ENCODE peak calls at places on chromosomes 13 and 19, in seven cellular contexts. One of them, this sample, is unnamed.

GRCh38 chr13:97226013-97226412 is 3.9 kb downstream of the MBNL2 start:
- DNase-seq in RWPE1: no peak
- DNase-seq in activated B cell treated with CpG ODN at 0.5 μM for 24 hours: no peak
- DNase-seq in OCI-LY7: peak; percentile 11
- DNase-seq in bronchial epithelial cell: no peak
- DNase-seq in Peyer's patch: no peak
- DNase-seq in lower leg skin: no peak
- DNase-seq in this sample: no peak

GRCh38 chr13:76632388-76633044 is 253.7 kb downstream of the KCTD12 start:
- DNase-seq in bronchial epithelial cell: no peak
- DNase-seq in activated B cell treated with CpG ODN at 0.5 μM for 24 hours: no peak
- DNase-seq in lower leg skin: no peak
- DNase-seq in Peyer's patch: no peak
- DNase-seq in OCI-LY7: no peak
- DNase-seq in RWPE1: no peak
- DNase-seq in this sample: no peak

GRCh38 chr13:61128850-61129645 is 286.6 kb downstream of the PCDH20 start:
- DNase-seq in lower leg skin: no peak
- DNase-seq in OCI-LY7: no peak
- DNase-seq in RWPE1: no peak
- DNase-seq in Peyer's patch: no peak
- DNase-seq in activated B cell treated with CpG ODN at 0.5 μM for 24 hours: no peak
- DNase-seq in bronchial epithelial cell: peak; percentile 13
- DNase-seq in this sample: no peak

GRCh38 chr13:19601749-19602725 is 31.4 kb upstream of the MPHOSPH8 start:
- DNase-seq in bronchial epithelial cell: no peak
- DNase-seq in Peyer's patch: peak; percentile 48
- DNase-seq in RWPE1: peak; percentile 42
- DNase-seq in OCI-LY7: no peak
- DNase-seq in lower leg skin: no peak
- DNase-seq in activated B cell treated with CpG ODN at 0.5 μM for 24 hours: peak; percentile 28
- DNase-seq in this sample: no peak

GRCh38 chr13:77265336-77265735 is 61.6 kb downstream of the MYCBP2 start:
- DNase-seq in Peyer's patch: no peak
- DNase-seq in OCI-LY7: no peak
- DNase-seq in bronchial epithelial cell: no peak
- DNase-seq in lower leg skin: no peak
- DNase-seq in RWPE1: no peak
- DNase-seq in activated B cell treated with CpG ODN at 0.5 μM for 24 hours: no peak
- DNase-seq in this sample: no peak

GRCh38 chr13:37923236-37923635 is 53.7 kb upstream of the TRPC4 start:
- DNase-seq in OCI-LY7: no peak
- DNase-seq in activated B cell treated with CpG ODN at 0.5 μM for 24 hours: no peak
- DNase-seq in bronchial epithelial cell: no peak
- DNase-seq in lower leg skin: no peak
- DNase-seq in RWPE1: no peak
- DNase-seq in Peyer's patch: no peak
- DNase-seq in this sample: no peak

GRCh38 chr19:6091771-6092291 is 18.5 kb downstream of the RFX2 start:
- DNase-seq in Peyer's patch: no peak
- DNase-seq in activated B cell treated with CpG ODN at 0.5 μM for 24 hours: no peak
- DNase-seq in bronchial epithelial cell: no peak
- DNase-seq in RWPE1: no peak
- DNase-seq in OCI-LY7: no peak
- DNase-seq in lower leg skin: no peak
- DNase-seq in this sample: peak; percentile 17

GRCh38 chr19:1258707-1259205 is 10.4 kb downstream of the MIDN start:
- DNase-seq in lower leg skin: no peak
- DNase-seq in activated B cell treated with CpG ODN at 0.5 μM for 24 hours: no peak
- DNase-seq in OCI-LY7: peak; percentile 46
- DNase-seq in Peyer's patch: no peak
- DNase-seq in RWPE1: no peak
- DNase-seq in bronchial epithelial cell: peak; percentile 29
- DNase-seq in this sample: peak; percentile 30

GRCh38 chr19:53553865-53554791 is 16.2 kb downstream of the ZNF331 start:
- DNase-seq in activated B cell treated with CpG ODN at 0.5 μM for 24 hours: peak; percentile 82
- DNase-seq in OCI-LY7: no peak
- DNase-seq in lower leg skin: peak; percentile 74
- DNase-seq in RWPE1: peak; percentile 71
- DNase-seq in Peyer's patch: peak; percentile 94
- DNase-seq in bronchial epithelial cell: peak; percentile 70
- DNase-seq in this sample: peak; percentile 72

GRCh38 chr13:98222081-98222554 is 45.0 kb upstream of the RNF113B start:
- DNase-seq in Peyer's patch: no peak
- DNase-seq in lower leg skin: no peak
- DNase-seq in RWPE1: no peak
- DNase-seq in bronchial epithelial cell: peak; percentile 28
- DNase-seq in OCI-LY7: no peak
- DNase-seq in activated B cell treated with CpG ODN at 0.5 μM for 24 hours: no peak
- DNase-seq in this sample: peak; percentile 34

GRCh38 chr19:41479757-41480191 is 36.8 kb downstream of the ERICH4 start:
- DNase-seq in lower leg skin: no peak
- DNase-seq in OCI-LY7: no peak
- DNase-seq in RWPE1: no peak
- DNase-seq in activated B cell treated with CpG ODN at 0.5 μM for 24 hours: no peak
- DNase-seq in bronchial epithelial cell: peak; percentile 28
- DNase-seq in Peyer's patch: no peak
- DNase-seq in this sample: no peak

GRCh38 chr13:43159007-43159406 is 135.6 kb downstream of the DNAJC15 start:
- DNase-seq in activated B cell treated with CpG ODN at 0.5 μM for 24 hours: no peak
- DNase-seq in bronchial epithelial cell: peak; percentile 31
- DNase-seq in lower leg skin: no peak
- DNase-seq in OCI-LY7: no peak
- DNase-seq in RWPE1: peak; percentile 12
- DNase-seq in Peyer's patch: no peak
- DNase-seq in this sample: peak; percentile 60

GRCh38 chr13:99174533-99175100 is 26.0 kb upstream of the UBAC2 start:
- DNase-seq in OCI-LY7: no peak
- DNase-seq in lower leg skin: no peak
- DNase-seq in bronchial epithelial cell: no peak
- DNase-seq in RWPE1: no peak
- DNase-seq in activated B cell treated with CpG ODN at 0.5 μM for 24 hours: no peak
- DNase-seq in Peyer's patch: no peak
- DNase-seq in this sample: no peak

GRCh38 chr19:18274776-18275356 is 614 bp upstream of the IQCN start:
- DNase-seq in OCI-LY7: no peak
- DNase-seq in activated B cell treated with CpG ODN at 0.5 μM for 24 hours: no peak
- DNase-seq in lower leg skin: peak; percentile 77
- DNase-seq in bronchial epithelial cell: peak; percentile 72
- DNase-seq in Peyer's patch: peak; percentile 92
- DNase-seq in RWPE1: peak; percentile 78
- DNase-seq in this sample: peak; percentile 89
- TF ChIP-seq CTCF in OCI-LY7: no peak
- TF ChIP-seq CTCF in activated B cell treated with CpG ODN at 0.5 μM for 24 hours: no peak
- TF ChIP-seq CTCF in lower leg skin: no peak
- TF ChIP-seq CTCF in bronchial epithelial cell: no peak
- TF ChIP-seq CTCF in Peyer's patch: peak; percentile 26
- TF ChIP-seq CTCF in RWPE1: no peak
- TF ChIP-seq CTCF in this sample: peak; percentile 17

GRCh38 chr13:107124730-107125129 is 556.8 kb upstream of the ARGLU1 start:
- DNase-seq in OCI-LY7: no peak
- DNase-seq in RWPE1: no peak
- DNase-seq in Peyer's patch: no peak
- DNase-seq in lower leg skin: no peak
- DNase-seq in bronchial epithelial cell: no peak
- DNase-seq in activated B cell treated with CpG ODN at 0.5 μM for 24 hours: no peak
- DNase-seq in this sample: no peak

GRCh38 chr13:107121793-107122192 is 553.9 kb upstream of the ARGLU1 start:
- DNase-seq in bronchial epithelial cell: no peak
- DNase-seq in lower leg skin: no peak
- DNase-seq in RWPE1: no peak
- DNase-seq in Peyer's patch: no peak
- DNase-seq in activated B cell treated with CpG ODN at 0.5 μM for 24 hours: no peak
- DNase-seq in OCI-LY7: no peak
- DNase-seq in this sample: no peak

GRCh38 chr13:107119989-107120881 is 552.3 kb upstream of the ARGLU1 start:
- DNase-seq in bronchial epithelial cell: peak; percentile 40
- DNase-seq in activated B cell treated with CpG ODN at 0.5 μM for 24 hours: no peak
- DNase-seq in Peyer's patch: no peak
- DNase-seq in RWPE1: no peak
- DNase-seq in lower leg skin: no peak
- DNase-seq in OCI-LY7: no peak
- DNase-seq in this sample: no peak

DNA sequence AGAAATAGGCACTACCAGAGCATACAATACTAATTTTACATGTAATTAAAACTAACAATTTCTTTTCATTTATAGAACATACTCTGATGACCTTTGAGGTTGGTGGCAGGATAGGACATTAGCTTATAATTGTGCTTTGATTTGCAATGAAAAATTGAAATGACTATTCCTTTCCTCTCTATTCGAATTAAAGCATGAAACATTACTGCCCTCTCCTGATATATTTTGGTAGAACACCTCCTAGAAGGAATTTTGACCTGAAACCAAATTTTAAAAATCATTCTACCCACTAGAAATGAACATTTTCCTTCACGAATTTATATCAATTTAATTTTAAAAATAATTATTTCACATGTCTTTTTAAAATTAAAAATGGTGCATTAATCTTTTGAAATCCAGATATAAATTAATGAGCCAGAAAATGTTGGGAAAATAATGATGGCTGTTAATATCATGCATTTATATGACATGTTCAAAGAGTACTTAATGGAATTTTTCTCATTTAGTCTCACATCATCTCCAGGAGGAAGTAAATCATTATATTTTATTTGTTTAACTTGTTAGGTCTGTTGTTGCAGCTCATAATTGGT is 556.3 kb upstream of the ARGLU1 start:
- DNase-seq in Peyer's patch: no peak
- DNase-seq in RWPE1: peak; percentile 16
- DNase-seq in lower leg skin: no peak
- DNase-seq in activated B cell treated with CpG ODN at 0.5 μM for 24 hours: no peak
- DNase-seq in OCI-LY7: peak; percentile 29
- DNase-seq in bronchial epithelial cell: peak; percentile 17
- DNase-seq in this sample: no peak
- TF ChIP-seq CTCF in Peyer's patch: peak; percentile 73
- TF ChIP-seq CTCF in RWPE1: peak; percentile 34
- TF ChIP-seq CTCF in lower leg skin: no peak
- TF ChIP-seq CTCF in activated B cell treated with CpG ODN at 0.5 μM for 24 hours: no peak
- TF ChIP-seq CTCF in OCI-LY7: peak; percentile 76
- TF ChIP-seq CTCF in bronchial epithelial cell: peak; percentile 21
- TF ChIP-seq CTCF in this sample: peak; percentile 75

GRCh38 chr13:52707375-52707774 is 32.2 kb downstream of the CNMD start:
- DNase-seq in Peyer's patch: no peak
- DNase-seq in RWPE1: no peak
- DNase-seq in OCI-LY7: no peak
- DNase-seq in activated B cell treated with CpG ODN at 0.5 μM for 24 hours: no peak
- DNase-seq in lower leg skin: no peak
- DNase-seq in bronchial epithelial cell: no peak
- DNase-seq in this sample: peak; percentile 3
- TF ChIP-seq CTCF in Peyer's patch: no peak
- TF ChIP-seq CTCF in RWPE1: no peak
- TF ChIP-seq CTCF in OCI-LY7: no peak
- TF ChIP-seq CTCF in activated B cell treated with CpG ODN at 0.5 μM for 24 hours: no peak
- TF ChIP-seq CTCF in lower leg skin: no peak
- TF ChIP-seq CTCF in bronchial epithelial cell: no peak
- TF ChIP-seq CTCF in this sample: peak; percentile 50

GRCh38 chr13:109275848-109276247 is 510.5 kb downstream of the IRS2 start:
- DNase-seq in RWPE1: peak; percentile 12
- DNase-seq in OCI-LY7: peak; percentile 5
- DNase-seq in bronchial epithelial cell: no peak
- DNase-seq in lower leg skin: no peak
- DNase-seq in activated B cell treated with CpG ODN at 0.5 μM for 24 hours: no peak
- DNase-seq in Peyer's patch: peak; percentile 51
- DNase-seq in this sample: no peak
- TF ChIP-seq CTCF in RWPE1: no peak
- TF ChIP-seq CTCF in OCI-LY7: peak; percentile 20
- TF ChIP-seq CTCF in bronchial epithelial cell: peak; percentile 37
- TF ChIP-seq CTCF in lower leg skin: no peak
- TF ChIP-seq CTCF in activated B cell treated with CpG ODN at 0.5 μM for 24 hours: no peak
- TF ChIP-seq CTCF in Peyer's patch: peak; percentile 35
- TF ChIP-seq CTCF in this sample: no peak

DNA sequence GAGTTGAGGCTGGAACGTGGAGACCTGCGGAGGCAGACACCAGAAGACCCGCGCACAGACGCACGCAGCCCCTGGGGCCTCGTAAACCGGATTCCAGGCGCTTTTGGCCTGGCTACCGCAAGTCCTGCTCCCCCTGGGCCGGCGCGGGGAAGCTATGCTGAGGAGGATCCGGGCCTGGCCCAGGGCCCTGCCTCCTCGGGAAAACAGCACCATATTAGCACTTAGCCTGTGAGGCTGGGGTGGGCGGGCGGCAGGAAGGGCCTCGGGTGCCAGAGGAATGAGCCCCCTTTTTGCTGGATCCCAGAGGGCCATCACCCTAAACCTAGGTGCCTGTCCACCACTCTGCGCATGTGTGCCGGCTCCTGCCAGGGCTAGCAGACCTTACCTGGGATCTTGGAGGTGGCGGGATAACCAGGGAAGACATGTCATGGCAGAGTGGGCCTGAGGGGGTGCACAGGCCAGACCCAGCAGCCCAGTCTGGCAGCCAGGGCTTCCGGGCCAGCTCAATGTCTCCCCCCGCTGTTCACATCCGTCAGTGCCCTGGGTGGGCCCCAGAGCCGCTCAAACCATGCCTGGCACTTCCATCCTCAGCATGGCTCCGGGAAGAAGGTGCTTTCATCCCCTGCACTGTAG is 7.3 kb downstream of the ELOF1 start:
- DNase-seq in RWPE1: no peak
- DNase-seq in bronchial epithelial cell: no peak
- DNase-seq in OCI-LY7: peak; percentile 53
- DNase-seq in Peyer's patch: no peak
- DNase-seq in lower leg skin: no peak
- DNase-seq in activated B cell treated with CpG ODN at 0.5 μM for 24 hours: no peak
- DNase-seq in this sample: peak; percentile 9
- TF ChIP-seq CTCF in RWPE1: no peak
- TF ChIP-seq CTCF in bronchial epithelial cell: peak; percentile 30
- TF ChIP-seq CTCF in OCI-LY7: peak; percentile 74
- TF ChIP-seq CTCF in Peyer's patch: no peak
- TF ChIP-seq CTCF in lower leg skin: no peak
- TF ChIP-seq CTCF in activated B cell treated with CpG ODN at 0.5 μM for 24 hours: no peak
- TF ChIP-seq CTCF in this sample: peak; percentile 69

This sample was measured in HFFc6.